ENCODE peak calls at places on chromosomes 16 and 17, in four cellular contexts. Z, B, Q and X are unnamed samples.

GRCh38 chr17:38600906-38601305 is 4.8 kb downstream of the SRCIN1 start:
- DNase-seq in Z (peak; percentile 53), B (no peak), Q (no peak), X (no peak)

GRCh38 chr17:71914042-71914441 is 206.8 kb upstream of the SOX9 start:
- DNase-seq in Z (no peak), B (no peak), Q (no peak), X (no peak)

GRCh38 chr17:75364078-75364477 is 41.4 kb downstream of the GRB2 start:
- DNase-seq in Z (no peak), B (no peak), Q (no peak), X (no peak)

GRCh38 chr17:62581769-62582168 is 45.7 kb upstream of the MRC2 start:
- DNase-seq in Z (no peak), B (no peak), Q (no peak), X (no peak)

GRCh38 chr17:61338000-61338864 is 61.4 kb upstream of the TBX2 start:
- DNase-seq in Z (no peak), B (no peak), Q (no peak), X (no peak)

GRCh38 chr17:9893606-9894005 is 11.5 kb downstream of the RCVRN start:
- DNase-seq in Z (no peak), B (no peak), Q (no peak), X (no peak)

GRCh38 chr17:9021158-9021984 is at the start of gene NTN1:
- DNase-seq in Z (peak; percentile 23), B (peak; percentile 41), Q (no peak), X (no peak)

GRCh38 chr17:61314368-61315078 is 85.1 kb upstream of the TBX2 start:
- DNase-seq in Z (no peak), B (peak; percentile 76), Q (no peak), X (peak; percentile 55)

GRCh38 chr16:75148311-75149195 is at the start of gene ZFP1:
- DNase-seq in Z (peak; percentile 94), B (peak; percentile 96), Q (peak; percentile 97), X (peak; percentile 96)

GRCh38 chr16:19583665-19584300 is 28.3 kb downstream of the VPS35L start:
- DNase-seq in Z (peak; percentile 62), B (peak; percentile 12), Q (no peak), X (peak; percentile 34)

GRCh38 chr16:27748868-27749546 is 199.1 kb downstream of the KATNIP start:
- DNase-seq in Z (peak; percentile 84), B (peak; percentile 88), Q (peak; percentile 19), X (no peak)

GRCh38 chr16:74252329-74252728 is 44.3 kb upstream of the PSMD7 start:
- DNase-seq in Z (no peak), B (no peak), Q (no peak), X (no peak)

GRCh38 chr16:27405546-27406451 is 3.8 kb downstream of the IL21R start:
- DNase-seq in Z (no peak), B (no peak), Q (no peak), X (no peak)

GRCh38 chr16:64391009-64391663 is 730.7 kb downstream of the CDH11 start:
- DNase-seq in Z (no peak), B (no peak), Q (no peak), X (no peak)

GRCh38 chr17:3879181-3879580 is 13.7 kb downstream of the CAMKK1 start:
- DNase-seq in Z (no peak), B (no peak), Q (no peak), X (peak; percentile 60)

GRCh38 chr17:56206351-56206750 is 53.1 kb downstream of the ANKFN1 start:
- DNase-seq in Z (no peak), B (no peak), Q (no peak), X (no peak)

GRCh38 chr17:39169101-39169500 is 3.1 kb upstream of the ARL5C start:
- DNase-seq in Z (no peak), B (no peak), Q (no peak), X (no peak)

GRCh38 chr16:76910931-76911330 is 280.1 kb upstream of the MON1B start:
- DNase-seq in Z (no peak), B (no peak), Q (no peak), X (no peak)

GRCh38 chr16:85607796-85608514 is 5.2 kb upstream of the GSE1 start:
- DNase-seq in Z (peak; percentile 34), B (no peak), Q (no peak), X (no peak)

GRCh38 chr17:72376486-72377345 is 255.9 kb downstream of the SOX9 start:
- DNase-seq in Z (no peak), B (no peak), Q (no peak), X (no peak)

GRCh38 chr16:85209526-85210121 is 97.4 kb upstream of the CIBAR2 start:
- DNase-seq in Z (no peak), B (no peak), Q (no peak), X (peak; percentile 84)

GRCh38 chr16:11634307-11634706 is 33.9 kb upstream of the SNN start:
- DNase-seq in Z (no peak), B (no peak), Q (no peak), X (no peak)

GRCh38 chr17:65678534-65678933 is 117.1 kb upstream of the AXIN2 start:
- DNase-seq in Z (no peak), B (no peak), Q (no peak), X (no peak)

GRCh38 chr17:80864751-80865150 is 126.9 kb upstream of the CHMP6 start:
- DNase-seq in Z (no peak), B (no peak), Q (no peak), X (no peak)

GRCh38 chr17:51260960-51261958 is 913 bp downstream of the UTP18 start:
- DNase-seq in Z (peak; percentile 84), B (peak; percentile 68), Q (peak; percentile 74), X (peak; percentile 74)

GRCh38 chr17:7886227-7887037 is 2.2 kb upstream of the CHD3 start:
- DNase-seq in Z (no peak), B (no peak), Q (peak; percentile 38), X (peak; percentile 33)

GRCh38 chr16:27515874-27516353 is 33.8 kb downstream of the GTF3C1 start:
- DNase-seq in Z (peak; percentile 56), B (peak; percentile 21), Q (no peak), X (peak; percentile 35)

GRCh38 chr16:74607310-74607966 is 524 bp upstream of the GLG1 start:
- DNase-seq in Z (no peak), B (no peak), Q (no peak), X (no peak)

GRCh38 chr17:64146418-64147109 is 16.6 kb upstream of the ERN1 start:
- DNase-seq in Z (no peak), B (peak; percentile 75), Q (peak; percentile 36), X (peak; percentile 79)

GRCh38 chr17:18987862-18988545 is 16.6 kb downstream of the FAM83G start:
- DNase-seq in Z (no peak), B (no peak), Q (no peak), X (no peak)

GRCh38 chr17:21301593-21302550 is 17.4 kb downstream of the MAP2K3 start:
- DNase-seq in Z (peak; percentile 10), B (no peak), Q (no peak), X (no peak)

GRCh38 chr17:61409301-61410099 is 9.9 kb downstream of the TBX2 start:
- DNase-seq in Z (peak; percentile 82), B (peak; percentile 56), Q (no peak), X (peak; percentile 73)

GRCh38 chr17:75697651-75698291 is 23.5 kb upstream of the ITGB4 start:
- DNase-seq in Z (no peak), B (no peak), Q (no peak), X (no peak)

GRCh38 chr16:21158208-21159110 is at the start of gene LDAF1:
- DNase-seq in Z (peak; percentile 92), B (peak; percentile 87), Q (peak; percentile 76), X (peak; percentile 85)

GRCh38 chr16:53773150-53773846 is 69.3 kb downstream of the FTO start:
- DNase-seq in Z (peak; percentile 8), B (peak; percentile 44), Q (no peak), X (peak; percentile 69)
- H3K27ac ChIP-seq in Z (no peak overlapping the region), B (no peak overlapping the region), Q (no peak overlapping the region), X (no peak overlapping the region)

DNA sequence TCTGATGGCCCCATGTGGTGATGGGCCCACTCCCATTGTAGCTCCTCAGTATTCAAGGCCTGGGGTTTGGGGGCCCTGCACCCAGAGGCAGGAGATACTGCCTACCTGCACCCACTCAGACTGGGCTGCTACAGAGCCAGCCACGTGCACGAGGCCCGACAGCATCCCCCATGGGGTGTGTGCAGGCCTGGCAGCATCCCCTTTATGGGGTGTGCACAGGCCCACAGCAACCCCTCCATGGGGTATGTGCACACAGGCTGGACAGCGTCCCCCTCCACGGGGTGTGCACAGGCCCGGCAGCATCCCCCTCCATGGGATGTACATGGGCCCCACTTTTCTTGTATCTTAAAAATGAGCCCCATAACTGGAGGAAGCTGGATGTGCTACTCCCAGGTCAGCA is 156.0 kb downstream of the RBFOX3 start:
- DNase-seq in Z (no peak), B (no peak), Q (no peak), X (no peak)
- H3K4me1 ChIP-seq in Z (no peaks in the 10 kb centered on the region), B (no peaks in the 10 kb centered on the region), Q (no peaks in the 10 kb centered on the region), X (no peaks in the 10 kb centered on the region)

DNA sequence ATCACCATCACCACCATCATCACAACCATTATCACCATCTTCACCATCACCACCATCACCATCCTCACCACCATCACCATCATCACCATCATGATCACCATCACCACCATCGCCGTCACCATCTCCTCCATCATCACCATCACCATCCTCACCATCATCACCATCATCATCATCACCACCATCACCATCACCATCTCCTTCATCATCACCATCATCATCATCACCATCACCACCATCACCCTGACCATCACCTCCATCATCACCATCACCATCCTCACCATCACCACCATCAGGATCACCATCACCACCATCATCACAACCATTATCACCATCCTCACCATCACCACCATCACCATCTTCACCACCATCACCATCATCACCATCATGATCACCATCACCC is 14.1 kb downstream of the SCNN1B start:
- DNase-seq in Z (no peak), B (no peak), Q (no peak), X (no peak)
- TF ChIP-seq POLR2A in Z (no peak), B (no peak), Q (no peak), X (no peak)

DNA sequence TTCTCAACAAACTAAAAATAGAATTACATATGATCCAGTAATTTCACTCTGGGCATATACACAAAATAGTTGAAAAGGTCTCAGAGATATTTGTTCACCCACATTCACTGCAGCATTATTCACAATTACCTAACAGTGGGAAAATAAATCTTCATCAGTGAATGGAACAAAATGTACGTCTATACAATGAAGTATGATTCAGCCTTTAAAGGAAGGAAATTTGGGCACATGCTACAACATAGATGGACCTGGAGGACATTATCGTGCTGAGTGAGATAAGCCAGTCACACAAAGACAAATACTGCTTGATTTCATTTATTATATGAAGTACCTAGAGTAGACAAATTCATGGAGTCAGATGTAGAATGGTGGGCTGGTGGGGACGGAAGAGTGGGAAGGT is 47.0 kb downstream of the MFSD11 start:
- DNase-seq in Z (no peak), B (no peak), Q (no peak), X (no peak)
- H3K27ac ChIP-seq in Z (no peak overlapping the region), B (no peak overlapping the region), Q (no peak overlapping the region), X (no peak overlapping the region)